ENCODE peak calls at places on chromosomes 4 and X, in seven cellular contexts. A is kidney epithelial cell; N is neuronal stem cell; V is NCI-H1092; T is GM13976; M is amygdala; G is activated CD4-positive, alpha-beta T cell treated with anti-CD3 and anti-CD28 coated beads, Interleukin-2, amount 10 ng/mL, durations not matched to agents 7 days and 5 days. Z is an unnamed sample.

GRCh38 chr4:184282251-184282713 is 64.6 kb upstream of the ENPP6 start:
- DNase-seq in A (no peak), N (no peak), V (peak), T (peak), M (no peak), G (peak), Z (no peak)

GRCh38 chrX:67351411-67351810 is 192.4 kb upstream of the AR start:
- DNase-seq in A (no peak), N (no peak), V (no peak), T (peak), M (no peak), G (no peak), Z (no peak)

GRCh38 chr4:110344165-110344564 is 131.8 kb upstream of the ENPEP start:
- DNase-seq in A (no peak), N (peak), V (no peak), T (peak), M (no peak), G (no peak), Z (no peak)

GRCh38 chr4:68267433-68267944 is 22.0 kb upstream of the TMPRSS11B start:
- DNase-seq in A (no peak), N (no peak), V (no peak), T (no peak), M (no peak), G (no peak), Z (no peak)

GRCh38 chr4:93066746-93067145 is 761.8 kb upstream of the ATOH1 start:
- DNase-seq in A (peak), N (no peak), V (no peak), T (no peak), M (no peak), G (no peak), Z (no peak)

GRCh38 chr4:138672393-138672976 is 343.1 kb upstream of the NOCT start:
- DNase-seq in A (no peak), N (no peak), V (no peak), T (peak), M (no peak), G (no peak), Z (no peak)

GRCh38 chrX:65581661-65582339 is 47.2 kb upstream of the LAS1L start:
- DNase-seq in A (no peak), N (peak), V (peak), T (peak), M (peak), G (peak), Z (peak)

GRCh38 chr4:87926554-87927098 is 48.9 kb upstream of the SPP1 start:
- DNase-seq in A (no peak), N (no peak), V (no peak), T (no peak), M (no peak), G (no peak), Z (no peak)

GRCh38 chr4:127165971-127166370 is 466.8 kb upstream of the INTU start:
- DNase-seq in A (no peak), N (no peak), V (no peak), T (no peak), M (no peak), G (no peak), Z (no peak)

GRCh38 chrX:47422444-47422843 is 52.1 kb downstream of the ZNF157 start:
- DNase-seq in A (no peak), N (no peak), V (no peak), T (no peak), M (no peak), G (no peak), Z (no peak)

GRCh38 chrX:67917412-67918010 is 373.7 kb downstream of the AR start:
- DNase-seq in A (no peak), N (no peak), V (no peak), T (no peak), M (no peak), G (no peak), Z (no peak)

GRCh38 chrX:40945366-40945713 is 139.9 kb upstream of the USP9X start:
- DNase-seq in A (peak), N (no peak), V (no peak), T (peak), M (no peak), G (no peak), Z (no peak)

GRCh38 chrX:150502979-150503897 is 65.2 kb upstream of the MTM1 start:
- DNase-seq in A (no peak), N (no peak), V (no peak), T (no peak), M (no peak), G (no peak), Z (no peak)

GRCh38 chr4:13700196-13701140 is 72.9 kb upstream of the BOD1L1 start:
- DNase-seq in A (no peak), N (no peak), V (no peak), T (no peak), M (no peak), G (no peak), Z (no peak)

GRCh38 chr4:105291920-105292319 is 145.2 kb downstream of the TET2 start:
- DNase-seq in A (no peak), N (no peak), V (no peak), T (no peak), M (no peak), G (no peak), Z (no peak)

GRCh38 chr4:6802050-6802449 is 19.5 kb downstream of the KIAA0232 start:
- DNase-seq in A (no peak), N (no peak), V (no peak), T (no peak), M (no peak), G (no peak), Z (no peak)

GRCh38 chr4:80361329-80361900 is 25.9 kb downstream of the CFAP299 start:
- DNase-seq in A (no peak), N (no peak), V (no peak), T (peak), M (no peak), G (no peak), Z (peak)

GRCh38 chr4:1767058-1767769 is 25.9 kb upstream of the FGFR3 start:
- DNase-seq in A (no peak), N (peak), V (no peak), T (peak), M (peak), G (no peak), Z (peak)

GRCh38 chr4:2074588-2074987 is 15.5 kb downstream of the NAT8L start:
- DNase-seq in A (no peak), N (no peak), V (no peak), T (no peak), M (no peak), G (no peak), Z (no peak)

GRCh38 chr4:119131160-119131559 is 4.5 kb upstream of the MYOZ2 start:
- DNase-seq in A (no peak), N (no peak), V (no peak), T (no peak), M (no peak), G (no peak), Z (no peak)

GRCh38 chr4:42720514-42720913 is 63.6 kb upstream of the ATP8A1 start:
- DNase-seq in A (no peak), N (no peak), V (no peak), T (no peak), M (no peak), G (no peak), Z (no peak)

GRCh38 chr4:145680902-145681301 is 956 bp downstream of the C4orf51 start:
- DNase-seq in A (no peak), N (no peak), V (no peak), T (no peak), M (no peak), G (no peak), Z (no peak)

GRCh38 chrX:40030205-40030604 is 67.6 kb downstream of the BCOR start:
- DNase-seq in A (no peak), N (no peak), V (no peak), T (no peak), M (no peak), G (no peak), Z (no peak)

GRCh38 chrX:103688949-103689348 is 2.5 kb upstream of the MORF4L2 start:
- DNase-seq in A (no peak), N (no peak), V (peak), T (peak), M (no peak), G (no peak), Z (peak)

GRCh38 chr4:5157721-5158390 is 106.6 kb downstream of the STK32B start:
- DNase-seq in A (no peak), N (no peak), V (no peak), T (no peak), M (no peak), G (no peak), Z (no peak)

GRCh38 chrX:71302461-71303213 is 1.1 kb downstream of the ITGB1BP2 start:
- DNase-seq in A (no peak), N (no peak), V (no peak), T (no peak), M (no peak), G (no peak), Z (no peak)